ENCODE peak calls at places on chromosomes 12 and 14, in seven cellular contexts. E, F, X, G, K, C and J are unnamed samples.

GRCh38 chr12:120534703-120535655 is 823 bp downstream of the RNF10 start:
- DNase-seq in E (peak; percentile 69), F (peak; percentile 78), X (peak; percentile 90), G (peak; percentile 89), K (no peak), C (peak; percentile 67), J (peak; percentile 78)

GRCh38 chr12:49304161-49304560 is 9.2 kb downstream of the PRPH start:
- DNase-seq in E (no peak), F (no peak), X (peak; percentile 66), G (no peak), K (no peak), C (no peak), J (no peak)

GRCh38 chr12:1908758-1909157 is 9.7 kb downstream of the CACNA2D4 start:
- DNase-seq in E (no peak), F (no peak), X (no peak), G (no peak), K (no peak), C (no peak), J (no peak)

GRCh38 chr12:60173213-60174170 is 577.7 kb downstream of the SLC16A7 start:
- DNase-seq in E (no peak), F (no peak), X (no peak), G (no peak), K (no peak), C (peak; percentile 4), J (no peak)

GRCh38 chr12:124379938-124380754 is 85.3 kb downstream of the RFLNA start:
- DNase-seq in E (no peak), F (peak; percentile 48), X (peak; percentile 97), G (peak; percentile 97), K (no peak), C (no peak), J (peak; percentile 73)

GRCh38 chr12:93502802-93503623 is 35.7 kb downstream of the MRPL42 start:
- DNase-seq in E (peak; percentile 53), F (peak; percentile 56), X (peak; percentile 64), G (peak; percentile 65), K (peak; percentile 21), C (peak; percentile 69), J (peak; percentile 62)

GRCh38 chr12:3698218-3698974 is 54.5 kb downstream of the CRACR2A start:
- DNase-seq in E (no peak), F (peak; percentile 48), X (peak; percentile 97), G (peak; percentile 80), K (no peak), C (no peak), J (no peak)

GRCh38 chr12:132030367-132031038 is 80.8 kb downstream of the EP400 start:
- DNase-seq in E (no peak), F (no peak), X (peak; percentile 57), G (peak; percentile 84), K (no peak), C (no peak), J (no peak)

GRCh38 chr12:107794451-107794850 is 19.9 kb downstream of the ASCL4 start:
- DNase-seq in E (no peak), F (no peak), X (no peak), G (no peak), K (no peak), C (no peak), J (peak; percentile 28)

GRCh38 chr12:82955020-82955419 is 268.3 kb downstream of the TMTC2 start:
- DNase-seq in E (no peak), F (no peak), X (peak; percentile 1), G (peak; percentile 4), K (no peak), C (no peak), J (no peak)

GRCh38 chr14:99950191-99950590 is 115.0 kb upstream of the EVL start:
- DNase-seq in E (no peak), F (no peak), X (no peak), G (no peak), K (no peak), C (no peak), J (no peak)
- TF ChIP-seq EZH2phosphoT487 in E (no peak), F (no peak), X (no peak), G (no peak), K (no peak), C (no peak), J (no peak)

GRCh38 chr14:47843236-47843635 is 167.8 kb upstream of the MDGA2 start:
- DNase-seq in E (no peak), F (no peak), X (no peak), G (no peak), K (no peak), C (no peak), J (no peak)

DNA sequence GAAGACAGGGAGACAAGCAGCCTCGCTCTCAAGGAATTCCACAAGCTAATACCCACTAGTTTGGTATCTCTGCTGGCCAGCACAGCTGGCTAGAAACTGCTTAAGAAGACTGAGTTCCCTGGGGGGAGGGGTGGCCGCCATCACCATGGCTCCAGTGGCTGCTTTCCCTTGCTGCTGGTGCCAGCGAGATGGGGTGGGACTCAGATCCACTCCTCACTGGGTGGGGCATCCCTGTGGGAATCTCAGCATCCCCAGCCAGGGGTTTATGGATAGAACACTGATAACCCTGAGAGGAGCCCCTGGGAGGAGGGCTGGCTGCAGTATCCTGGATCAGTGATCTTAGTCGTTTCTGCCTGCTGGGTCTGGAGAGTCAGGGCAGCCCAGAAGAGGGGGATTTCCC is 170.6 kb upstream of the MDGA2 start:
- DNase-seq in E (no peak), F (peak; percentile 5), X (no peak), G (no peak), K (no peak), C (peak; percentile 14), J (no peak)
- H2AFZ ChIP-seq in E (no peak overlapping the region), F (no peak overlapping the region), X (no peak overlapping the region), G (no peak overlapping the region), K (no peak overlapping the region), C (no peak overlapping the region), J (no peak overlapping the region)

DNA sequence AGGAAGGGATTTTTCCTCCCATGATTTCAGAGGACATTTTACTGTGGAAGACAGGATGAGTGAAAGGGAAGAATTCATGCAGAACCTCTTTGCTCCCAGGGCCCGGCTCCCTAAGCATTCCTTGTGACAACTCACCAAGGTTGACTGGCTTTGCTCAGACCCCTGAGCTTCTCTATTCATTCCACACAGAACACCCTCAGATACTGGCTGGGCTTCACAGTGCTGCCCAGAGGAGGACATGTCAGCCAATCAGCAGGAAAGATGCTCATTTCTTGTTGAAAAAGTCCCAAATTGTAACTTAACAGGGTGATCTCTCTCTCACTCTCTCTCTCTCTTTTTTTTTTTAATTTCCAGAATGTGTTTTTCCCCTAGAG is 43.7 kb downstream of the SSPN start:
- DNase-seq in E (no peak), F (no peak), X (no peak), G (no peak), K (no peak), C (no peak), J (no peak)
- H3K4me3 ChIP-seq in E (no peak overlapping the region), F (no peak overlapping the region), X (no peak overlapping the region), G (peak overlapping the region; percentile 30), K (no peak overlapping the region), C (no peak overlapping the region), J (no peak overlapping the region)

DNA sequence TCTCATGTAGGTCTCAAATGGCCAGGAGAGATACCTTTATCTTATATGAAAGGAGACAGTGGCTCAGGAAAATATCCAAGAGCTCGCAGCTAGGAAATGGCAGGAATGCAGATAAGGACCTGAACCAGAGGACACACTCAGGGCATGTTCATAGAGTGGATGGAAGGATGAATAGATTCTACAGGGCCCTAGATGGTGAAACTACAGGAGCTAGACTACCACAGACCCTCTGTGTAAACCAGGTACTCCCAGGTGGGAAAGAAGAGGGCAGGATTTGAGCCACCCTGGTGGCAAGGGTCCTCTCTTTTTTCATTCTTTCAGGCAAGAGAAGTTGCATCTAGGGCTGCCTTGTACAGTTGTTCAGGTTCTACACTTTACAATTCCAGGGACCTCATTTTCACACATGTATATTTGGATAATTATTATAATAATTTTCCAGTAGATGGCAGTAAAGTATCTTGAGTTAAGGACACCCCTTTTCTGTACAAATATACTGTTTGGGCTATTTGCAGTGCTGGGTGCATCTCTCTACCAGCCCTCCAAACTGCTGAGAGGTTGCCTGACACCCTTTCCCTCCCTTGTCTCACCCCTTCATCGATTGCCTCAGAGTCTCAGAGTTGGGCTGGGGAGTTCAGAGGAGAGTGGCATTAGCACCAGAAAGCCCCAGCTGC is 10.5 kb upstream of the ZDHHC22 start:
- DNase-seq in E (peak; percentile 65), F (no peak), X (peak; percentile 61), G (peak; percentile 82), K (peak; percentile 28), C (peak; percentile 39), J (no peak)
- TF ChIP-seq EZH2phosphoT487 in E (no peak), F (no peak), X (no peak), G (no peak), K (no peak), C (no peak), J (no peak)

GRCh38 chr14:93994919-93995682 is 2.0 kb upstream of the CCDC197 start:
- DNase-seq in E (no peak), F (no peak), X (peak; percentile 96), G (peak; percentile 77), K (no peak), C (peak; percentile 67), J (no peak)

GRCh38 chr14:93998871-93999403 is 1.8 kb downstream of the CCDC197 start:
- DNase-seq in E (no peak), F (no peak), X (no peak), G (no peak), K (no peak), C (no peak), J (no peak)

GRCh38 chr14:93997082-93997481 is at the start of gene CCDC197:
- DNase-seq in E (no peak), F (no peak), X (peak; percentile 17), G (peak; percentile 35), K (no peak), C (no peak), J (no peak)

GRCh38 chr14:93997933-93998870 is 1.1 kb downstream of the CCDC197 start:
- DNase-seq in E (no peak), F (no peak), X (no peak), G (no peak), K (no peak), C (no peak), J (peak; percentile 42)

DNA sequence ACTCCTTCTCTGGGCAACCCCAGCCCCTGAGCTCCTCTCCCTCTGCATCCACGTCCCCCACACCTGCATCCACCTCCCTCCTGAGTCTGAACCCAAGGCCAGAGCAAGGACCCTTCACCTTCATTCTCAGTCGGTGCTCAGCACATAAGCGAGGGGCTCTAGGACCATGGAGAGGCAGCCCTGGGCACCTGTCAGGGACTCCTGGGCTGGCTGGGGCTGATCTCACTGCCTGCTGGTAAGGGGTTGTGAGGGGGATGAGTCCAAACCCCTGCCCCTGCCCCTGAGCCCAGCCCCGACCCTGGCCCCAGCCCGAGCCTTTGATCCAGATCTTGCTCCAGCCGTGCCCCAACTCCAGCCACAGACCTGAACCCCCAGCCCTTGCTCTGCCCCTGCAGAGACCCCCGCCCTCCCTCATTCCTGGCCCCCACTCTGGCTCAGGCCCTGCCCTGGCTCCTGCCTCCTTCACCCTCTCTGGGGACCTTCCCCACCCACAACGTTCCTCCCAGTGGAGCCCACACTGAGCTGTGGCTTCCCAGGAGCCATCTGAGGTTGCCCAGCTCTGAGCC is 888 bp upstream of the CCDC197 start:
- DNase-seq in E (no peak), F (no peak), X (no peak), G (no peak), K (no peak), C (no peak), J (no peak)
- H2AFZ ChIP-seq in E (no peak overlapping the region), F (no peak overlapping the region), X (no peak overlapping the region), G (no peak overlapping the region), K (no peak overlapping the region), C (peak overlapping the region; percentile 87), J (no peak overlapping the region)